ENCODE peak calls at places on chromosomes 7 and 10, in nine cellular contexts. U, A, V, M, T, F, E, J and D are unnamed samples.

GRCh38 chr7:2775376-2775775 is 68.7 kb downstream of the GNA12 start:
- DNase-seq in V (no peak), F (no peak), T (no peak), U (no peak), A (no peak), E (no peak), J (no peak), M (no peak), D (no peak)

GRCh38 chr7:93031795-93032194 is 86.0 kb downstream of the SAMD9 start:
- DNase-seq in J (no peak), U (no peak), F (no peak), M (no peak), A (no peak), T (no peak), V (no peak), E (no peak), D (no peak)

GRCh38 chr7:156751319-156751718 is 110.7 kb downstream of the RNF32 start:
- DNase-seq in E (peak), F (peak), U (no peak), T (peak), J (no peak), A (no peak), V (no peak), M (peak), D (peak)

GRCh38 chr10:75021851-75022250 is 89.6 kb upstream of the SAMD8 start:
- DNase-seq in E (no peak), U (no peak), J (no peak), A (no peak), T (no peak), V (no peak), F (no peak), M (no peak), D (no peak)

GRCh38 chr10:116146374-116146773 is 126.6 kb downstream of the GFRA1 start:
- DNase-seq in V (no peak), E (no peak), U (no peak), M (no peak), T (no peak), F (no peak), J (no peak), A (no peak), D (no peak)

GRCh38 chr7:12066561-12066960 is 144.5 kb upstream of the TMEM106B start:
- DNase-seq in M (no peak), A (no peak), E (no peak), T (no peak), J (no peak), V (no peak), F (no peak), U (no peak), D (no peak)

GRCh38 chr10:14125564-14125963 is 205.2 kb downstream of the FRMD4A start:
- DNase-seq in M (no peak), V (no peak), F (no peak), E (no peak), U (no peak), J (no peak), A (no peak), T (no peak), D (no peak)

GRCh38 chr10:97748116-97748515 is 11.2 kb downstream of the ZFYVE27 start:
- DNase-seq in T (no peak), F (no peak), J (no peak), U (no peak), M (no peak), A (no peak), E (no peak), V (no peak), D (no peak)

GRCh38 chr7:23467281-23467680 is 3.0 kb downstream of the IGF2BP3 start:
- DNase-seq in F (no peak), J (peak), M (no peak), E (no peak), A (peak), U (no peak), T (no peak), V (no peak), D (no peak)

GRCh38 chr10:34180749-34181148 is 634.3 kb downstream of the PARD3 start:
- DNase-seq in U (no peak), F (no peak), J (no peak), E (no peak), A (no peak), M (no peak), V (no peak), T (no peak), D (no peak)